ENCODE peak calls at places on chromosomes 7 and 10, in seven cellular contexts. I, C, A, E, R, U and Q are unnamed samples.

GRCh38 chr7:158865977-158866376 is 9.6 kb downstream of the DYNC2I1 start:
- DNase-seq in I (no peak), C (no peak), A (no peak), E (no peak), R (no peak), U (no peak), Q (no peak)

GRCh38 chr7:124992881-124993562 is 63.4 kb upstream of the POT1 start:
- DNase-seq in I (no peak), C (no peak), A (no peak), E (no peak), R (no peak), U (peak), Q (peak)

GRCh38 chr10:390449-391100 is 255.3 kb downstream of the ZMYND11 start:
- DNase-seq in I (no peak), C (no peak), A (no peak), E (no peak), R (no peak), U (no peak), Q (no peak)

GRCh38 chr10:112687647-112688046 is 240.6 kb downstream of the VTI1A start:
- DNase-seq in I (no peak), C (no peak), A (no peak), E (no peak), R (no peak), U (no peak), Q (no peak)

GRCh38 chr10:110358869-110359629 is 54.3 kb upstream of the SMNDC1 start:
- DNase-seq in I (peak), C (peak), A (no peak), E (no peak), R (no peak), U (no peak), Q (no peak)

GRCh38 chr10:88831709-88832108 is 19.9 kb downstream of the ANKRD22 start:
- DNase-seq in I (no peak), C (no peak), A (no peak), E (no peak), R (no peak), U (no peak), Q (no peak)

GRCh38 chr7:19051767-19052375 is 65.6 kb downstream of the TWIST1 start:
- DNase-seq in I (peak), C (peak), A (peak), E (no peak), R (peak), U (peak), Q (peak)

GRCh38 chr10:28214185-28214584 is 88.7 kb downstream of the MPP7 start:
- DNase-seq in I (no peak), C (no peak), A (no peak), E (no peak), R (no peak), U (no peak), Q (no peak)

GRCh38 chr10:46268076-46268881 is 18.5 kb upstream of the ANTXRL start:
- DNase-seq in I (no peak), C (no peak), A (no peak), E (no peak), R (no peak), U (no peak), Q (no peak)

GRCh38 chr10:33507662-33508425 is 173.4 kb upstream of the NRP1 start:
- DNase-seq in I (no peak), C (no peak), A (no peak), E (no peak), R (peak), U (no peak), Q (no peak)

GRCh38 chr7:152054377-152055230 is 29.1 kb downstream of the GALNT11 start:
- DNase-seq in I (peak), C (no peak), A (no peak), E (no peak), R (peak), U (no peak), Q (no peak)

GRCh38 chr7:542935-543789 is 23.5 kb upstream of the PDGFA start:
- DNase-seq in I (no peak), C (no peak), A (no peak), E (no peak), R (peak), U (no peak), Q (peak)

GRCh38 chr7:140417456-140418155 is 13.7 kb downstream of the RAB19 start:
- DNase-seq in I (no peak), C (no peak), A (no peak), E (no peak), R (no peak), U (no peak), Q (no peak)

GRCh38 chr10:87844837-87845623 is 18.3 kb downstream of the KLLN start:
- DNase-seq in I (no peak), C (no peak), A (no peak), E (no peak), R (peak), U (no peak), Q (peak)

GRCh38 chr10:19832624-19833507 is 16.6 kb downstream of the PLXDC2 start:
- DNase-seq in I (peak), C (no peak), A (no peak), E (no peak), R (no peak), U (no peak), Q (no peak)

GRCh38 chr7:3193721-3194120 is 107.3 kb upstream of the SDK1 start:
- DNase-seq in I (no peak), C (no peak), A (no peak), E (no peak), R (no peak), U (no peak), Q (no peak)

GRCh38 chr10:80509403-80510161 is 28.1 kb upstream of the SH2D4B start:
- DNase-seq in I (no peak), C (no peak), A (no peak), E (no peak), R (no peak), U (no peak), Q (peak)
- TF ChIP-seq POLR2AphosphoS5 in I (no peak), C (peak), A (no peak), E (no peak), R (no peak), U (no peak), Q (peak)

GRCh38 chr10:44280211-44280610 is 104.7 kb downstream of the CXCL12 start:
- DNase-seq in I (no peak), C (no peak), A (no peak), E (no peak), R (no peak), U (no peak), Q (no peak)

GRCh38 chr10:44281089-44281613 is 103.7 kb downstream of the CXCL12 start:
- DNase-seq in I (no peak), C (no peak), A (no peak), E (no peak), R (no peak), U (no peak), Q (no peak)

GRCh38 chr10:44279376-44279775 is 105.5 kb downstream of the CXCL12 start:
- DNase-seq in I (no peak), C (no peak), A (no peak), E (no peak), R (no peak), U (no peak), Q (no peak)

GRCh38 chr10:44280615-44281014 is 104.3 kb downstream of the CXCL12 start:
- DNase-seq in I (no peak), C (no peak), A (no peak), E (no peak), R (no peak), U (no peak), Q (no peak)

GRCh38 chr10:44278669-44279337 is 106.1 kb downstream of the CXCL12 start:
- DNase-seq in I (no peak), C (no peak), A (peak), E (no peak), R (no peak), U (no peak), Q (no peak)
- H3K4me2 ChIP-seq in I (no peak), C (no peak), A (no peak), E (no peak), R (no peak), U (no peak), Q (no peak)

DNA sequence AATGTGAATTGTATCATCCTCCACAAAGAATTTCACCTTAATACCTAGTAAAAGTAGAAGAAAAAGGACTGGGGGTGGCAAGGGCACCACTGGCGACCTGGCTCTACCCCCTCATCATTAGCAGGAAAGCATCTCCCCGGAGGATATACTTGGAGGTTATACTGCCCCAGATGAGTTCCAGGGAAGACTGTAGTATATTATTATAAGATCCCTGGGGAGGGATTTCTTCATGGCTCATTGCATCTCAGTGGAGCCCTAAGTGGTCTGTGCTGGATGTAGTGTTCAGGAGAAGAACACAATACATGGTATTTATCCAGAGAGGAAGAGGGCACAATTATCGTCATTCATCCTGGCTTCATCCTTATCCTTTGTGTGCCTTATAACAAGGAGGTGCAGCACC is 14.2 kb upstream of the DYNC1I1 start:
- DNase-seq in I (no peak), C (no peak), A (no peak), E (no peak), R (no peak), U (no peak), Q (no peak)
- TF ChIP-seq POLR2AphosphoS5 in I (no peak), C (no peak), A (no peak), E (no peak), R (no peak), U (no peak), Q (no peak)

GRCh38 chr7:91266931-91267557 is 2.8 kb downstream of the FZD1 start:
- DNase-seq in I (peak), C (no peak), A (no peak), E (no peak), R (no peak), U (no peak), Q (no peak)
- H3K4me2 ChIP-seq in I (peak), C (no peak), A (peak), E (peak), R (no peak), U (peak), Q (no peak)

GRCh38 chr7:92178928-92179373 is at the start of gene LRRD1:
- DNase-seq in I (peak), C (peak), A (peak), E (peak), R (peak), U (peak), Q (peak)
- TF ChIP-seq POLR2AphosphoS5 in I (peak), C (no peak), A (no peak), E (no peak), R (no peak), U (no peak), Q (peak)

DNA sequence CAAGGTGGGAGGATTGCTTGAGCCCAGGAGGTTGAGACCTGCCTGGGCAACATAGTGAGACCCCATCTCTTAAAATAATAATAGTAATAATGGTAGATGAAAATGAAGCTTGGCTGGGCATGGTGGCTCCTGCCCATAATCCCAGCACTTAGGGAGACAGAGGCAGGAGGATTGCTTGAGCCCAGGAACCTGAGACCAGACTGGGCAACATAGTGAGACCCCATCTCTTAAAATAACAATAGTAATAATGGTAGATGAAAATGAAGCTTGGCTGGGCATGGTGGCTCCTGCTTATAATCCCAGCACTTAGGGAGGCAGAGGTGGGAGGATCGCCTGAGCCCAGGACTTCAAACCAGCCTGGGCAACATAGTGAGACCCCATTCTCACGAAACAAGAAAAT is 49.5 kb upstream of the LMTK2 start:
- DNase-seq in I (no peak), C (no peak), A (no peak), E (no peak), R (no peak), U (no peak), Q (no peak)
- H3K4me2 ChIP-seq in I (no peak), C (no peak), A (no peak), E (no peak), R (no peak), U (no peak), Q (no peak)

DNA sequence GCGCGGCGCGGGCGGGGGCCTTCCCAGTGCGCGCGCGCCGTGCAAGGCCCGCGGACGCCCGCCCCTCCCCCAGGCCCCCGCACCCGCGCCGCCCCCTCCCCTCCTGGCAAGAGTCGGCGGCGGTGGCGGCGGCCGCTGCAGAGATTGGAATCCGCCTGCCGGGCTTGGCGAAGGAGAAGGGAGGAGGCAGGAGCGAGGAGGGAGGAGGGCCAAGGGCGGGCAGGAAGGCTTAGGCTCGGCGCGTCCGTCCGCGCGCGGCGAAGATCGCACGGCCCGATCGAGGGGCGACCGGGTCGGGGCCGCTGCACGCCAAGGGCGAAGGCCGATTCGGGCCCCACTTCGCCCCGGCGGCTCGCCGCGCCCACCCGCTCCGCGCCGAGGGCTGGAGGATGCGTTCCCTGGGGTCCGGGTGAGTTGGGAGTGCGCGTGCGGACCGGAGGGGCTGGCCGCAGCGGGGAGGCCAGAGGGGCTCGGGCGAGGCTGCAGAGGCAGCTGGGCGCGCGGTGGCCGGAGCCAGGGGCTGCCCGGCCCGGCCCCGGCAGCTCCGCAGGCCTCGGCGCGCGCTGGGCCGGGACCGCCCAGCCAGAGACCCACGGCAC is at the start of gene BMPR1A:
- DNase-seq in I (peak), C (no peak), A (peak), E (no peak), R (no peak), U (peak), Q (no peak)
- TF ChIP-seq POLR2AphosphoS5 in I (peak), C (no peak), A (no peak), E (peak), R (no peak), U (no peak), Q (no peak)

GRCh38 chr10:91339729-91340128 is 70.4 kb upstream of the HECTD2 start:
- DNase-seq in I (no peak), C (no peak), A (no peak), E (no peak), R (no peak), U (no peak), Q (no peak)
- H3K4me2 ChIP-seq in I (no peak), C (no peak), A (no peak), E (no peak), R (no peak), U (no peak), Q (no peak)